ENCODE peak calls at places on chromosome 11, in seven cellular contexts. L is SK-N-SH, W is HepG2, K is HCT116, Q is K562, X is H1, B is GM12878. I is an unnamed sample.

GRCh38 chr11:32962016-32962415 is 53.7 kb upstream of the DEPDC7 start:
- DNase-seq in W (no peak), K (no peak), Q (no peak), L (no peak), X (no peak), B (no peak), I (no peak)

GRCh38 chr11:80424012-80424695 is 983.3 kb upstream of the TENM4 start:
- DNase-seq in B (peak; percentile 9), K (no peak), L (no peak), X (no peak), W (no peak), Q (no peak), I (no peak)

GRCh38 chr11:113723706-113724246 is 17.7 kb upstream of the TMPRSS5 start:
- DNase-seq in L (peak; percentile 36), K (no peak), B (no peak), Q (no peak), X (no peak), W (peak; percentile 5), I (no peak)

GRCh38 chr11:13959001-13959400 is 3.5 kb upstream of the SPON1 start:
- DNase-seq in K (no peak), L (peak; percentile 14), W (no peak), B (no peak), X (no peak), Q (no peak), I (no peak)

GRCh38 chr11:7016011-7016410 is 4.1 kb downstream of the ZNF214 start:
- DNase-seq in X (no peak), Q (no peak), W (no peak), K (no peak), B (no peak), L (no peak), I (no peak)

GRCh38 chr11:62689421-62690183 is at the start of gene LRRN4CL:
- DNase-seq in B (no peak), W (no peak), X (no peak), Q (no peak), L (peak; percentile 27), K (no peak), I (no peak)

GRCh38 chr11:12159351-12160099 is 49.1 kb downstream of the MICAL2 start:
- DNase-seq in W (no peak), X (no peak), B (no peak), L (no peak), Q (no peak), K (no peak), I (no peak)

GRCh38 chr11:12149672-12150225 is 39.4 kb downstream of the MICAL2 start:
- DNase-seq in B (no peak), W (no peak), K (no peak), Q (peak; percentile 91), L (no peak), X (no peak), I (no peak)

GRCh38 chr11:47047972-47048371 is 111.4 kb downstream of the CSTPP1 start:
- DNase-seq in Q (no peak), K (no peak), X (no peak), W (no peak), L (no peak), B (no peak), I (no peak)

GRCh38 chr11:15941206-15941770 is 415.1 kb downstream of the SOX6 start:
- DNase-seq in K (no peak), X (peak; percentile 65), Q (peak; percentile 76), B (no peak), W (no peak), L (peak; percentile 46), I (no peak)

GRCh38 chr11:134578807-134579708 is 167.0 kb upstream of the B3GAT1 start:
- DNase-seq in Q (peak; percentile 29), X (no peak), K (peak; percentile 18), W (peak; percentile 9), L (peak; percentile 64), B (no peak), I (peak; percentile 83)

GRCh38 chr11:44036811-44037657 is 10.7 kb upstream of the ACCSL start:
- DNase-seq in L (peak; percentile 80), Q (peak; percentile 79), X (peak; percentile 61), B (peak; percentile 4), K (peak; percentile 61), W (peak; percentile 63), I (peak; percentile 90)

GRCh38 chr11:35151896-35152295 is 12.9 kb downstream of the CD44 start:
- DNase-seq in X (no peak), B (no peak), Q (no peak), W (no peak), L (no peak), K (no peak), I (no peak)

GRCh38 chr11:10382518-10382917 is 72.5 kb upstream of the AMPD3 start:
- DNase-seq in B (no peak), X (peak; percentile 21), K (peak; percentile 63), L (no peak), Q (peak; percentile 70), W (no peak), I (no peak)

GRCh38 chr11:47566166-47566546 is 757 bp downstream of the PTPMT1 start:
- DNase-seq in W (no peak), K (no peak), B (no peak), X (no peak), L (no peak), Q (peak; percentile 39), I (peak; percentile 56)

GRCh38 chr11:83007909-83008580 is 63.7 kb downstream of the RAB30 start:
- DNase-seq in K (no peak), L (peak; percentile 72), Q (peak; percentile 95), W (peak; percentile 88), B (no peak), X (no peak), I (no peak)

GRCh38 chr11:125376856-125377255 is 119.2 kb downstream of the FEZ1 start:
- DNase-seq in Q (no peak), X (no peak), W (no peak), B (no peak), L (no peak), K (no peak), I (no peak)

GRCh38 chr11:95154514-95154913 is 64.9 kb downstream of the ENDOD1 start:
- DNase-seq in K (peak; percentile 41), Q (peak; percentile 77), L (peak; percentile 68), X (no peak), W (peak; percentile 39), B (no peak), I (peak; percentile 48)

GRCh38 chr11:10076458-10077141 is 217.4 kb downstream of the SBF2 start:
- DNase-seq in K (peak; percentile 19), L (no peak), X (peak; percentile 23), W (peak; percentile 19), Q (peak; percentile 69), B (no peak), I (peak; percentile 35)

GRCh38 chr11:93908689-93909088 is 58.3 kb upstream of the VSTM5 start:
- DNase-seq in L (no peak), B (no peak), W (no peak), K (no peak), X (no peak), Q (no peak), I (peak; percentile 53)

GRCh38 chr11:26331911-26332571 is at the start of gene ANO3:
- DNase-seq in W (peak; percentile 67), X (peak; percentile 88), K (no peak), B (no peak), L (peak; percentile 88), Q (peak; percentile 56), I (no peak)

GRCh38 chr11:132876301-132877071 is 655.8 kb downstream of the OPCML start:
- DNase-seq in L (no peak), B (no peak), K (no peak), W (no peak), X (no peak), Q (no peak), I (no peak)

GRCh38 chr11:112837162-112837826 is 123.9 kb upstream of the NCAM1 start:
- DNase-seq in L (peak; percentile 33), K (peak; percentile 6), W (no peak), Q (no peak), X (no peak), B (no peak), I (peak; percentile 15)

GRCh38 chr11:101914349-101914736 is 467 bp upstream of the CEP126 start:
- DNase-seq in L (no peak), K (no peak), Q (no peak), B (no peak), W (no peak), X (no peak), I (no peak)

GRCh38 chr11:117052196-117053149 is 45.8 kb downstream of the SIK3 start:
- DNase-seq in K (no peak), B (no peak), L (no peak), W (no peak), X (no peak), Q (no peak), I (no peak)

GRCh38 chr11:64787526-64788320 is 9.4 kb upstream of the SF1 start:
- DNase-seq in K (no peak), B (no peak), Q (peak; percentile 85), L (peak; percentile 82), X (no peak), W (peak; percentile 41), I (peak; percentile 70)
- TF ChIP-seq JUND in K (no peak), B (no peak), Q (no peak), L (no peak), X (no peak), W (no peak), I (no peak)

GRCh38 chr11:114846040-114846791 is 167.9 kb downstream of the NXPE2 start:
- DNase-seq in K (no peak), L (peak; percentile 22), W (no peak), B (no peak), Q (peak; percentile 5), X (no peak), I (no peak)

GRCh38 chr11:114848027-114848426 is 169.7 kb downstream of the NXPE2 start:
- DNase-seq in K (no peak), W (no peak), B (no peak), X (no peak), Q (no peak), L (no peak), I (no peak)

GRCh38 chr11:114847599-114847998 is 169.3 kb downstream of the NXPE2 start:
- DNase-seq in K (no peak), L (no peak), X (no peak), B (no peak), W (no peak), Q (no peak), I (no peak)
- TF ChIP-seq JUND in K (no peak), L (no peak), X (no peak), B (no peak), W (no peak), Q (no peak), I (no peak)

GRCh38 chr11:66934971-66935779 is 23.0 kb downstream of the PC start:
- DNase-seq in Q (peak; percentile 92), L (no peak), X (no peak), B (no peak), W (no peak), K (no peak), I (no peak)
- TF ChIP-seq JUND in Q (peak; percentile 47), L (no peak), X (no peak), B (no peak), W (no peak), K (no peak), I (no peak)

GRCh38 chr11:121530257-121530656 is 77.5 kb upstream of the SORL1-AS1 start:
- DNase-seq in X (no peak), Q (no peak), B (no peak), W (no peak), K (no peak), L (no peak), I (no peak)
- TF ChIP-seq JUND in X (no peak), Q (no peak), B (no peak), W (no peak), K (no peak), L (no peak), I (no peak)

GRCh38 chr11:29446132-29446531 is 570.7 kb downstream of the KCNA4 start:
- DNase-seq in Q (no peak), W (no peak), L (no peak), B (no peak), K (no peak), X (no peak), I (no peak)
- TF ChIP-seq JUND in Q (no peak), W (no peak), L (no peak), B (no peak), K (no peak), X (no peak), I (no peak)

I was measured in T47D.